ENCODE peak calls at places on chromosomes 3 and 15, in eight cellular contexts. Q is right atrium auricular region; E is GM03348; X is astrocyte of the spinal cord; I is COLO829; M is SJSA1; H is activated CD4-positive, alpha-beta T cell treated with anti-CD3 and anti-CD28 coated beads, Interleukin-2, amount 50 U/mL, for 48 hours; Y is NCI-H460. K is an unnamed sample.

GRCh38 chr15:84955089-84955848 is 26.4 kb upstream of the PDE8A start:
- DNase-seq in Q (peak), E (peak), X (peak), I (peak), M (peak), H (peak), Y (peak), K (peak)

GRCh38 chr15:26013946-26014345 is 150.8 kb upstream of the ATP10A start:
- DNase-seq in Q (no peak), E (no peak), X (no peak), I (no peak), M (no peak), H (no peak), Y (no peak), K (no peak)

GRCh38 chr3:142028174-142028833 is 121.0 kb downstream of the TFDP2 start:
- DNase-seq in Q (no peak), E (peak), X (peak), I (peak), M (peak), H (no peak), Y (peak), K (no peak)

GRCh38 chr3:32313723-32314473 is 75.4 kb downstream of the CMTM8 start:
- DNase-seq in Q (no peak), E (no peak), X (peak), I (no peak), M (no peak), H (peak), Y (no peak), K (peak)

GRCh38 chr3:12098400-12098799 is 60.3 kb downstream of the TIMP4 start:
- DNase-seq in Q (no peak), E (no peak), X (no peak), I (no peak), M (no peak), H (no peak), Y (no peak), K (no peak)

GRCh38 chr3:53236112-53236841 is 19.5 kb downstream of the TKT start:
- DNase-seq in Q (peak), E (peak), X (peak), I (peak), M (peak), H (no peak), Y (peak), K (peak)

GRCh38 chr3:3447671-3448070 is 268.2 kb upstream of the CRBN start:
- DNase-seq in Q (no peak), E (no peak), X (no peak), I (no peak), M (no peak), H (no peak), Y (no peak), K (no peak)

GRCh38 chr15:75565062-75565970 is 13.8 kb downstream of the PTPN9 start:
- DNase-seq in Q (no peak), E (peak), X (peak), I (no peak), M (no peak), H (no peak), Y (no peak), K (no peak)

GRCh38 chr3:128875556-128876120 is 3.8 kb upstream of the ACAD9 start:
- DNase-seq in Q (no peak), E (peak), X (no peak), I (peak), M (no peak), H (peak), Y (peak), K (peak)

GRCh38 chr3:160981217-160981938 is 123.8 kb downstream of the B3GALNT1 start:
- DNase-seq in Q (peak), E (no peak), X (peak), I (no peak), M (no peak), H (peak), Y (no peak), K (no peak)

GRCh38 chr3:132315851-132316250 is 1.4 kb upstream of the ACP3 start:
- DNase-seq in Q (no peak), E (peak), X (no peak), I (no peak), M (no peak), H (no peak), Y (no peak), K (no peak)

K was measured in 8988T.